ENCODE peak calls at places on chromosome 19, in seven cellular contexts. O is germinal center, M is Right ventricle myocardium inferior, Z is A549, N is globus pallidus, L is non-pigmented ciliary epithelial cell, V is heart right ventricle. C is an unnamed sample.

GRCh38 chr19:49106648-49107135 is 7.5 kb upstream of the LIN7B start:
- DNase-seq in Z (peak), M (peak), O (peak), V (no peak), L (no peak), N (no peak), C (peak)

GRCh38 chr19:4369888-4370260 is 26.5 kb downstream of the MPND start:
- DNase-seq in Z (no peak), V (no peak), O (peak), M (no peak), N (peak), L (no peak), C (peak)

GRCh38 chr19:6065685-6066365 is 44.5 kb downstream of the RFX2 start:
- DNase-seq in M (peak), L (no peak), V (peak), N (no peak), O (no peak), Z (peak), C (no peak)

GRCh38 chr19:12774588-12775555 is at the start of gene HOOK2:
- DNase-seq in V (peak), M (no peak), O (no peak), L (no peak), N (no peak), Z (no peak), C (no peak)

GRCh38 chr19:2308114-2308556 is at the start of gene LINGO3:
- DNase-seq in M (no peak), V (no peak), O (no peak), L (no peak), Z (no peak), N (no peak), C (no peak)

GRCh38 chr19:17481986-17482385 is 11.7 kb downstream of the SLC27A1 start:
- DNase-seq in Z (no peak), M (no peak), O (no peak), N (no peak), V (no peak), L (no peak), C (no peak)

GRCh38 chr19:10118960-10119359 is 739 bp downstream of the EIF3G start:
- DNase-seq in M (no peak), O (no peak), Z (no peak), N (no peak), V (no peak), L (no peak), C (no peak)

GRCh38 chr19:46033401-46033800 is 7.4 kb downstream of the IGFL4 start:
- DNase-seq in M (no peak), L (no peak), N (no peak), Z (no peak), V (no peak), O (no peak), C (no peak)

GRCh38 chr19:13020002-13020414 is 24.7 kb downstream of the NFIX start:
- DNase-seq in N (no peak), M (no peak), V (no peak), L (no peak), Z (no peak), O (no peak), C (no peak)

GRCh38 chr19:8336072-8336569 is 6.9 kb downstream of the KANK3 start:
- DNase-seq in Z (no peak), O (no peak), M (no peak), V (no peak), N (no peak), L (no peak), C (no peak)

GRCh38 chr19:32580353-32580900 is 563 bp upstream of the PDCD5 start:
- DNase-seq in V (no peak), L (no peak), O (no peak), M (no peak), Z (no peak), N (no peak), C (no peak)

GRCh38 chr19:32287811-32288227 is 57.6 kb upstream of the ZNF507 start:
- DNase-seq in N (peak), M (peak), O (no peak), Z (peak), V (peak), L (peak), C (peak)

GRCh38 chr19:5718032-5718578 is 1.8 kb downstream of the LONP1 start:
- DNase-seq in O (no peak), V (no peak), M (peak), L (peak), N (no peak), Z (no peak), C (no peak)

GRCh38 chr19:57803594-57804325 is 11.0 kb downstream of the ZNF552 start:
- DNase-seq in N (no peak), Z (no peak), L (peak), M (no peak), V (no peak), O (no peak), C (no peak)

GRCh38 chr19:55289117-55289796 is 5.5 kb downstream of the BRSK1 start:
- DNase-seq in V (no peak), N (peak), O (no peak), L (no peak), M (peak), Z (no peak), C (no peak)